ENCODE peak calls at places on chromosomes 6 and 20, in six cellular contexts. J, Z, Y, H, Q and R are unnamed samples.

GRCh38 chr20:45919951-45920794 is 8.2 kb upstream of the PLTP start:
- DNase-seq in J (peak), Z (no peak), Y (no peak), H (no peak), Q (no peak), R (peak)

GRCh38 chr6:35919827-35920751 is 809 bp downstream of the SRPK1 start:
- DNase-seq in J (no peak), Z (peak), Y (no peak), H (peak), Q (peak), R (peak)

GRCh38 chr20:15627501-15627903 is 945.7 kb downstream of the KIF16B start:
- DNase-seq in J (no peak), Z (no peak), Y (no peak), H (no peak), Q (no peak), R (no peak)

GRCh38 chr6:3139090-3139903 is 18.0 kb downstream of the TUBB2A start:
- DNase-seq in J (no peak), Z (no peak), Y (no peak), H (peak), Q (no peak), R (peak)

GRCh38 chr6:36818741-36819140 is 20.5 kb downstream of the CPNE5 start:
- DNase-seq in J (no peak), Z (no peak), Y (no peak), H (no peak), Q (no peak), R (no peak)

GRCh38 chr6:37713529-37714119 is 15.9 kb upstream of the MDGA1 start:
- DNase-seq in J (no peak), Z (no peak), Y (no peak), H (no peak), Q (no peak), R (no peak)

GRCh38 chr6:94785514-94785913 is 791.8 kb upstream of the MANEA start:
- DNase-seq in J (no peak), Z (no peak), Y (no peak), H (no peak), Q (no peak), R (no peak)

GRCh38 chr6:28281288-28282064 is at the start of gene PGBD1:
- DNase-seq in J (peak), Z (peak), Y (peak), H (peak), Q (peak), R (peak)

GRCh38 chr20:40251284-40251932 is 437.6 kb downstream of the MAFB start:
- DNase-seq in J (no peak), Z (no peak), Y (no peak), H (peak), Q (peak), R (peak)